ENCODE peak calls at places on chromosomes 6 and 20, in four cellular contexts. One of them, this sample, is unnamed.

GRCh38 chr6:107673076-107673494 is 151.0 kb downstream of the SCML4 start:
- DNase-seq in H9: no peak
- DNase-seq in H1: no peak
- DNase-seq in mesendoderm: no peak
- DNase-seq in this sample: no peak

GRCh38 chr6:129923520-129923919 is 62.4 kb upstream of the TMEM244 start:
- DNase-seq in H9: no peak
- DNase-seq in H1: no peak
- DNase-seq in mesendoderm: no peak
- DNase-seq in this sample: peak; percentile 81

GRCh38 chr20:20207291-20207690 is 155.0 kb downstream of the CFAP61 start:
- DNase-seq in H9: peak; percentile 52
- DNase-seq in H1: no peak
- DNase-seq in mesendoderm: peak; percentile 17
- DNase-seq in this sample: no peak

GRCh38 chr20:19886666-19887288 is 128.7 kb downstream of the RIN2 start:
- DNase-seq in H9: no peak
- DNase-seq in H1: no peak
- DNase-seq in mesendoderm: peak; percentile 65
- DNase-seq in this sample: peak; percentile 56

GRCh38 chr20:47653892-47654291 is 131.4 kb downstream of the SULF2 start:
- DNase-seq in H9: no peak
- DNase-seq in H1: no peak
- DNase-seq in mesendoderm: no peak
- DNase-seq in this sample: no peak

GRCh38 chr6:35650015-35650414 is 38.7 kb downstream of the FKBP5 start:
- DNase-seq in H9: no peak
- DNase-seq in H1: no peak
- DNase-seq in mesendoderm: no peak
- DNase-seq in this sample: no peak

GRCh38 chr6:42452171-42453026 is 673 bp upstream of the TRERF1 start:
- DNase-seq in H9: peak; percentile 87
- DNase-seq in H1: no peak
- DNase-seq in mesendoderm: peak; percentile 95
- DNase-seq in this sample: peak; percentile 76

GRCh38 chr20:59398552-59399265 is 98.3 kb downstream of the EDN3 start:
- DNase-seq in H9: no peak
- DNase-seq in H1: no peak
- DNase-seq in mesendoderm: no peak
- DNase-seq in this sample: no peak

GRCh38 chr6:68233623-68234022 is 401.5 kb upstream of the ADGRB3 start:
- DNase-seq in H9: no peak
- DNase-seq in H1: no peak
- DNase-seq in mesendoderm: no peak
- DNase-seq in this sample: peak; percentile 1

GRCh38 chr6:91994787-91995186 is 1407.9 kb upstream of the MAP3K7 start:
- DNase-seq in H9: no peak
- DNase-seq in H1: no peak
- DNase-seq in mesendoderm: no peak
- DNase-seq in this sample: no peak

GRCh38 chr20:48823960-48824497 is 3.8 kb downstream of the PREX1 start:
- DNase-seq in H9: no peak
- DNase-seq in H1: no peak
- DNase-seq in mesendoderm: no peak
- DNase-seq in this sample: peak; percentile 65

GRCh38 chr6:6125495-6125894 is 118.8 kb upstream of the NRN1 start:
- DNase-seq in H9: no peak
- DNase-seq in H1: no peak
- DNase-seq in mesendoderm: no peak
- DNase-seq in this sample: no peak

GRCh38 chr6:155026366-155027045 is 31.4 kb downstream of the TIAM2 start:
- DNase-seq in H9: no peak
- DNase-seq in H1: peak; percentile 15
- DNase-seq in mesendoderm: peak; percentile 65
- DNase-seq in this sample: peak; percentile 76

GRCh38 chr6:49929340-49929739 is 34.6 kb downstream of the DEFB114 start:
- DNase-seq in H9: no peak
- DNase-seq in H1: no peak
- DNase-seq in mesendoderm: no peak
- DNase-seq in this sample: no peak

GRCh38 chr6:133671376-133671775 is 217.5 kb upstream of the TCF21 start:
- DNase-seq in H9: no peak
- DNase-seq in H1: no peak
- DNase-seq in mesendoderm: peak; percentile 23
- DNase-seq in this sample: no peak

GRCh38 chr6:90715093-90715655 is 128.3 kb upstream of the MAP3K7 start:
- DNase-seq in H9: no peak
- DNase-seq in H1: no peak
- DNase-seq in mesendoderm: no peak
- DNase-seq in this sample: peak; percentile 84

GRCh38 chr6:109450801-109451200 is 4.8 kb downstream of the MICAL1 start:
- DNase-seq in H9: no peak
- DNase-seq in H1: no peak
- DNase-seq in mesendoderm: no peak
- DNase-seq in this sample: no peak

GRCh38 chr20:17226410-17227198 is at the start of gene PCSK2:
- DNase-seq in H9: peak; percentile 91
- DNase-seq in H1: peak; percentile 60
- DNase-seq in mesendoderm: peak; percentile 95
- DNase-seq in this sample: peak; percentile 57

GRCh38 chr6:16733085-16733484 is 28.2 kb downstream of the ATXN1 start:
- DNase-seq in H9: no peak
- DNase-seq in H1: no peak
- DNase-seq in mesendoderm: no peak
- DNase-seq in this sample: no peak

GRCh38 chr6:34601706-34602105 is 45.6 kb upstream of the SPDEF start:
- DNase-seq in H9: no peak
- DNase-seq in H1: no peak
- DNase-seq in mesendoderm: peak; percentile 43
- DNase-seq in this sample: no peak

GRCh38 chr6:32096087-32096393 is 13.1 kb downstream of the TNXB start:
- DNase-seq in H9: no peak
- DNase-seq in H1: no peak
- DNase-seq in mesendoderm: no peak
- DNase-seq in this sample: no peak

GRCh38 chr20:23205656-23206055 is 119.5 kb upstream of the CD93 start:
- DNase-seq in H9: peak; percentile 39
- DNase-seq in H1: no peak
- DNase-seq in mesendoderm: no peak
- DNase-seq in this sample: peak; percentile 9

GRCh38 chr6:15874821-15875220 is 212.0 kb upstream of the DTNBP1 start:
- DNase-seq in H9: no peak
- DNase-seq in H1: no peak
- DNase-seq in mesendoderm: no peak
- DNase-seq in this sample: peak; percentile 12

GRCh38 chr20:43386878-43387277 is 70.8 kb upstream of the SRSF6 start:
- DNase-seq in H9: no peak
- DNase-seq in H1: no peak
- DNase-seq in mesendoderm: no peak
- DNase-seq in this sample: no peak

GRCh38 chr20:35001596-35002362 is 46.1 kb downstream of the MYH7B start:
- DNase-seq in H9: no peak
- DNase-seq in H1: no peak
- DNase-seq in mesendoderm: no peak
- DNase-seq in this sample: no peak

GRCh38 chr20:20002101-20002998 is 14.8 kb upstream of the NAA20 start:
- DNase-seq in H9: no peak
- DNase-seq in H1: no peak
- DNase-seq in mesendoderm: no peak
- DNase-seq in this sample: peak; percentile 69

GRCh38 chr6:166663568-166663967 is 36.5 kb upstream of the RPS6KA2 start:
- DNase-seq in H9: no peak
- DNase-seq in H1: no peak
- DNase-seq in mesendoderm: no peak
- DNase-seq in this sample: no peak

GRCh38 chr6:150640556-150641206 is 41.0 kb downstream of the PLEKHG1 start:
- DNase-seq in H9: no peak
- DNase-seq in H1: no peak
- DNase-seq in mesendoderm: no peak
- DNase-seq in this sample: no peak

GRCh38 chr20:59120491-59120890 is 43.1 kb upstream of the ZNF831 start:
- DNase-seq in H9: no peak
- DNase-seq in H1: no peak
- DNase-seq in mesendoderm: no peak
- DNase-seq in this sample: no peak

GRCh38 chr6:167530960-167531359 is 206.1 kb downstream of the TTLL2 start:
- DNase-seq in H9: no peak
- DNase-seq in H1: no peak
- DNase-seq in mesendoderm: no peak
- DNase-seq in this sample: no peak

GRCh38 chr6:157717266-157717870 is 105.7 kb upstream of the SNX9 start:
- DNase-seq in H9: no peak
- DNase-seq in H1: no peak
- DNase-seq in mesendoderm: no peak
- DNase-seq in this sample: no peak

DNA sequence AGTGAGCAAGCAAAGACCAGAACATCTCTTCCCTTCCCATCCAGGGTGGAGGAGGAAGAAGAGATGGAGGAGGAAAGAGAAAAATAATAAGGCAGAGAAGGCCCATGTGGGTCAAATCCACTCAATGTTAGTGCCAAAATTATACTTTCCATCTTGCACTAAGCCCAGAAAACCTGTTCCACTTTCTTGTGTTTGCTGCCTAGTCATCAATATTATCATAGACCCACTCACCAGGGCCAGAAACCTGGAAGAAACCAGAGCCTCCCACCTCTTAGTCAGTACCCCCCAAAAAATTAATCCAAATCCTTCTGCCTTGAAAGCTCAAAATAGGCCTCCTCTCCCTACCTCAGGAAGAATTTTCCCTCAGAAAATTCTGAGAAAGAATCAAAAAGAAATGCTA is 171.1 kb downstream of the SOD2 start:
- DNase-seq in H9: no peak
- DNase-seq in H1: no peak
- DNase-seq in mesendoderm: no peak
- DNase-seq in this sample: no peak
- H4K5ac ChIP-seq in H9: no peak overlapping the region
- H4K5ac ChIP-seq in H1: no peak overlapping the region
- H4K5ac ChIP-seq in mesendoderm: no peak overlapping the region
- H4K5ac ChIP-seq in this sample: no peak overlapping the region

GRCh38 chr6:13275435-13275989 is 52.8 kb downstream of the TBC1D7 start:
- DNase-seq in H9: no peak
- DNase-seq in H1: no peak
- DNase-seq in mesendoderm: no peak
- DNase-seq in this sample: no peak

GRCh38 chr6:13278184-13278583 is 50.2 kb downstream of the TBC1D7 start:
- DNase-seq in H9: peak; percentile 71
- DNase-seq in H1: peak; percentile 25
- DNase-seq in mesendoderm: peak; percentile 57
- DNase-seq in this sample: no peak

GRCh38 chr6:13274707-13275434 is 53.5 kb downstream of the TBC1D7 start:
- DNase-seq in H9: no peak
- DNase-seq in H1: no peak
- DNase-seq in mesendoderm: no peak
- DNase-seq in this sample: no peak

GRCh38 chr6:13278991-13279390 is 49.3 kb downstream of the TBC1D7 start:
- DNase-seq in H9: no peak
- DNase-seq in H1: no peak
- DNase-seq in mesendoderm: no peak
- DNase-seq in this sample: peak; percentile 2

GRCh38 chr6:13277231-13277630 is 51.1 kb downstream of the TBC1D7 start:
- DNase-seq in H9: no peak
- DNase-seq in H1: no peak
- DNase-seq in mesendoderm: no peak
- DNase-seq in this sample: no peak
- H4K5ac ChIP-seq in H9: no peak overlapping the region
- H4K5ac ChIP-seq in H1: no peak overlapping the region
- H4K5ac ChIP-seq in mesendoderm: no peak overlapping the region
- H4K5ac ChIP-seq in this sample: no peak overlapping the region

DNA sequence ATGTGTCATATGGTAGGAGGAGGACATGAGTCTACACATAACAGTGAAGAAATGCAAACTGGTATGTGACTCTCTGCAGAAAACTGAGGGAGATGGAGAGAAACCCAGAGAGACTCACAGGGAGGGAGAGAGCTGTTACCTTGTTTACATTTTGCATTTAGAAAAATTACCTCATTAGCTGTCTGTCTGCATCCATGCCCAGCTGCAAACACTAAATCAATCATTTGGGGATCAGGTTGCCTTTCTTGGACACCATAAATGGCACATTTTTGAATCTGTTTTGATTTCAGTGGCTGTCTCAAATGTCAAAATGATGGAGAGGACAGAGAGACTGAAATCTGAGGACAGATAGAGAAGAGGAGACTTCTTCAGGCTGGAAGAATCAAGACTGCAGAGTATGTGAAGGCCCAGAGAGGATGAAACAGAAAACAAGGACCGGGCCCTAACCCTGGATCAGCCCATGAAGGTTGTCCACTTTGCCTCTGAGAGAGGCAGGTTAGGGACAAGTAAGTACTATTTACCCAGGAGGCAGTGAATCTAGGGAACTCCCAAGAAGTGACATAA is 92.2 kb downstream of the UNC5CL start:
- DNase-seq in H9: no peak
- DNase-seq in H1: no peak
- DNase-seq in mesendoderm: no peak
- DNase-seq in this sample: no peak
- H4K5ac ChIP-seq in H9: no peak overlapping the region
- H4K5ac ChIP-seq in H1: no peak overlapping the region
- H4K5ac ChIP-seq in mesendoderm: no peak overlapping the region
- H4K5ac ChIP-seq in this sample: peak overlapping the region; percentile 30

GRCh38 chr20:15236812-15237211 is 899.4 kb upstream of the FLRT3 start:
- DNase-seq in H9: peak; percentile 71
- DNase-seq in H1: peak; percentile 33
- DNase-seq in mesendoderm: peak; percentile 90
- DNase-seq in this sample: peak; percentile 5

GRCh38 chr20:15242773-15243172 is 905.4 kb upstream of the FLRT3 start:
- DNase-seq in H9: no peak
- DNase-seq in H1: no peak
- DNase-seq in mesendoderm: no peak
- DNase-seq in this sample: no peak

GRCh38 chr20:15240801-15241200 is 903.4 kb upstream of the FLRT3 start:
- DNase-seq in H9: no peak
- DNase-seq in H1: no peak
- DNase-seq in mesendoderm: no peak
- DNase-seq in this sample: no peak

GRCh38 chr20:15241696-15242095 is 904.3 kb upstream of the FLRT3 start:
- DNase-seq in H9: no peak
- DNase-seq in H1: no peak
- DNase-seq in mesendoderm: no peak
- DNase-seq in this sample: no peak

DNA sequence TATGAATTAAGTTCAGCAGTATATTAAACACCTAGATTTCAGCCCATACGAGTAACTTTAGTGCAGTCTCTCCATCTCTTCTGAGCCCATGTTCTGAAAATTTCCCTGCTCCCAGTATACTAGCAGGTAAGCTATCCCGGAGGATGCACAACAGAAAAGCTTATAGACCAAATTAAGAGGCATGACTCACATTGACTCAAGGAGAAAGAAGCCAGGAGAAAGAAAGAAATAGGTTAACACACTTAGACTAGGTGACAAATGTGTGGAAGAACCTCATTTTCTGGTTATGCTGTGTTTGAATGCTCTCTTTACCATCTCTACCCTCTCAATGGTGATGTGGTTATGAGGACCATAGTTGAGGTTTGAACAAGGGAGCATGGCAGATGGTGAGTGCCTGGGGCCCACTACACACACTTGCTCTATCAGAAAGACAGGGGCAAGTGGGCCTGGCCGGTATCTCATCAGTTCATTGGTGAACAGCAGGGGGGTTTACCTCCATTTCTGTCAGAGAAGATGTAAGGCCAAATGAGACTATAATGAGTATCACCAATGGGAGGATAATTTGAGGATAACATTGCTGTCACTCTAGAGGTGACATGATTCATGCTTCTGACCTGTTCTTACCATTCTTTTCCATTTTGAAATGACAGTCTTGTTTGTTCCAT is 902.3 kb upstream of the FLRT3 start:
- DNase-seq in H9: no peak
- DNase-seq in H1: no peak
- DNase-seq in mesendoderm: no peak
- DNase-seq in this sample: no peak
- H4K5ac ChIP-seq in H9: no peak overlapping the region
- H4K5ac ChIP-seq in H1: no peak overlapping the region
- H4K5ac ChIP-seq in mesendoderm: no peak overlapping the region
- H4K5ac ChIP-seq in this sample: no peak overlapping the region

This sample was measured in IMR-90.